ENCODE peak calls at places on chromosomes 13 and 19, in ten cellular contexts. A is M059J, L is Right ventricle myocardium superior, D is RWPE2, U is hippocampal formation, N is Daoy, M is epithelial cell of prostate, W is NCI-H1105, Q is pancreas, G is progenitor cell of endocrine pancreas. O is an unnamed sample.
A peak's percentile ranks its signal among the peaks of the same experiment; 100 is the strongest.

GRCh38 chr13:111902726-111903125 is 164.2 kb upstream of the SOX1 start:
- DNase-seq in A (no peak), L (no peak), D (no peak), U (no peak), N (peak; percentile 32), M (no peak), W (no peak), Q (no peak), G (no peak), O (no peak)

GRCh38 chr13:51801631-51802099 is 2.3 kb downstream of the DHRS12 start:
- DNase-seq in A (peak; percentile 34), L (peak; percentile 88), D (no peak), U (peak; percentile 75), N (no peak), M (no peak), W (no peak), Q (peak; percentile 80), G (no peak), O (no peak)

GRCh38 chr13:99658266-99658991 is 157.2 kb downstream of the TM9SF2 start:
- DNase-seq in A (peak; percentile 61), L (peak; percentile 74), D (no peak), U (peak; percentile 54), N (peak; percentile 46), M (no peak), W (no peak), Q (no peak), G (peak; percentile 43), O (peak; percentile 89)

GRCh38 chr19:30344446-30345425 is 27.4 kb upstream of the ZNF536 start:
- DNase-seq in A (peak; percentile 5), L (no peak), D (no peak), U (no peak), N (peak; percentile 66), M (no peak), W (no peak), Q (no peak), G (no peak), O (no peak)

GRCh38 chr19:18699403-18700054 is 16.0 kb downstream of the CRTC1 start:
- DNase-seq in A (no peak), L (no peak), D (no peak), U (no peak), N (no peak), M (no peak), W (no peak), Q (no peak), G (no peak), O (no peak)

GRCh38 chr13:113115363-113116205 is 7.0 kb upstream of the F10 start:
- DNase-seq in A (no peak), L (no peak), D (peak; percentile 38), U (no peak), N (no peak), M (no peak), W (no peak), Q (no peak), G (peak; percentile 8), O (no peak)

GRCh38 chr13:99953138-99953755 is 18.3 kb downstream of the ZIC5 start:
- DNase-seq in A (no peak), L (no peak), D (no peak), U (no peak), N (no peak), M (no peak), W (no peak), Q (no peak), G (no peak), O (no peak)

GRCh38 chr13:49620170-49620621 is 8.1 kb upstream of the ARL11 start:
- DNase-seq in A (no peak), L (no peak), D (no peak), U (no peak), N (no peak), M (no peak), W (no peak), Q (no peak), G (no peak), O (no peak)

GRCh38 chr13:106468948-106469590 is 66.4 kb downstream of the EFNB2 start:
- DNase-seq in A (no peak), L (no peak), D (no peak), U (no peak), N (no peak), M (no peak), W (no peak), Q (no peak), G (no peak), O (no peak)

GRCh38 chr19:52695996-52696395 is 38.8 kb downstream of the ZNF611 start:
- DNase-seq in A (no peak), L (no peak), D (no peak), U (no peak), N (no peak), M (no peak), W (no peak), Q (no peak), G (no peak), O (no peak)

GRCh38 chr13:112435973-112436372 is 59.8 kb downstream of the SPACA7 start:
- DNase-seq in A (no peak), L (no peak), D (no peak), U (no peak), N (no peak), M (no peak), W (no peak), Q (no peak), G (no peak), O (no peak)

GRCh38 chr13:58298556-58299135 is 667.1 kb downstream of the PCDH17 start:
- DNase-seq in A (no peak), L (no peak), D (no peak), U (no peak), N (no peak), M (no peak), W (no peak), Q (no peak), G (no peak), O (no peak)

GRCh38 chr13:44283598-44283997 is 90.0 kb upstream of the SERP2 start:
- DNase-seq in A (no peak), L (no peak), D (no peak), U (no peak), N (no peak), M (no peak), W (no peak), Q (no peak), G (no peak), O (peak; percentile 10)

GRCh38 chr19:36421749-36422481 is 3.5 kb upstream of the ZFP82 start:
- DNase-seq in A (peak; percentile 25), L (no peak), D (no peak), U (no peak), N (no peak), M (no peak), W (no peak), Q (no peak), G (no peak), O (no peak)

GRCh38 chr13:30705672-30706071 is 29.7 kb upstream of the ALOX5AP start:
- DNase-seq in A (peak; percentile 28), L (no peak), D (no peak), U (no peak), N (no peak), M (no peak), W (no peak), Q (no peak), G (no peak), O (no peak)

O was measured in NCI-H2171.